ENCODE peak calls at places on chromosomes 5 and 9, in eight cellular contexts. H is GM04504; L is body of pancreas; K is A172; W is posterior vena cava; D is stimulated activated CD8-positive, alpha-beta memory T cell treated with anti-CD3 and anti-CD28 coated beads, Interleukin-7, amount 100 ng/mL, for 1 hour; M is HEK293T; R is lower leg skin. Y is an unnamed sample.

GRCh38 chr9:20987521-20987920 is 43.9 kb downstream of the HACD4 start:
- DNase-seq in H (no peak), L (no peak), K (no peak), W (no peak), D (no peak), M (no peak), R (no peak), Y (no peak)

GRCh38 chr9:134996591-134997530 is 79.1 kb upstream of the FCN1 start:
- DNase-seq in H (no peak), L (no peak), K (no peak), W (peak), D (no peak), M (no peak), R (peak), Y (no peak)

GRCh38 chr9:103533318-103533717 is 538.2 kb downstream of the CYLC2 start:
- DNase-seq in H (no peak), L (no peak), K (no peak), W (no peak), D (no peak), M (no peak), R (no peak), Y (no peak)

GRCh38 chr9:126290871-126291270 is 35.8 kb upstream of the MVB12B start:
- DNase-seq in H (no peak), L (no peak), K (no peak), W (no peak), D (no peak), M (no peak), R (peak), Y (no peak)

GRCh38 chr5:91864902-91865420 is 481.8 kb upstream of the ARRDC3 start:
- DNase-seq in H (no peak), L (no peak), K (no peak), W (no peak), D (no peak), M (no peak), R (no peak), Y (no peak)

GRCh38 chr5:179160584-179160983 is 100.4 kb downstream of the ZNF354C start:
- DNase-seq in H (peak), L (no peak), K (peak), W (no peak), D (no peak), M (no peak), R (no peak), Y (no peak)

GRCh38 chr9:11319477-11320060 is 706.8 kb upstream of the PTPRD start:
- DNase-seq in H (no peak), L (no peak), K (peak), W (no peak), D (no peak), M (peak), R (no peak), Y (no peak)

GRCh38 chr5:166947045-166947444 is 1344.4 kb upstream of the WWC1 start:
- DNase-seq in H (no peak), L (no peak), K (no peak), W (peak), D (no peak), M (no peak), R (no peak), Y (no peak)

GRCh38 chr5:109558952-109559351 is 130.8 kb upstream of the MAN2A1 start:
- DNase-seq in H (no peak), L (no peak), K (no peak), W (no peak), D (no peak), M (no peak), R (no peak), Y (no peak)

GRCh38 chr5:9282211-9282610 is 263.7 kb downstream of the SEMA5A start:
- DNase-seq in H (no peak), L (no peak), K (no peak), W (no peak), D (no peak), M (no peak), R (no peak), Y (no peak)

GRCh38 chr9:95206143-95206542 is 111.4 kb downstream of the FANCC start:
- DNase-seq in H (peak), L (no peak), K (no peak), W (no peak), D (no peak), M (no peak), R (no peak), Y (no peak)

GRCh38 chr5:39381376-39381775 is 17.1 kb upstream of the C9 start:
- DNase-seq in H (no peak), L (no peak), K (no peak), W (no peak), D (no peak), M (no peak), R (no peak), Y (no peak)

GRCh38 chr5:61504143-61504542 is 172.1 kb downstream of the ZSWIM6 start:
- DNase-seq in H (no peak), L (no peak), K (no peak), W (no peak), D (no peak), M (no peak), R (no peak), Y (no peak)

Y was measured in stimulated activated naive CD4-positive, alpha-beta T cell.